ENCODE peak calls at places on chromosomes 6 and 20, in five cellular contexts. C is activated CD8-positive, alpha-beta memory T cell treated with anti-CD3 and anti-CD28 coated beads for 4 hours; K is activated gamma-delta T cell treated with anti-CD3 and anti-CD28 coated beads, Interleukin-2, amount 50 U/mL, for 16 hours; H is GM20000; G is breast epithelium. M is an unnamed sample.
A peak's percentile ranks its signal among the peaks of the same experiment; 100 is the strongest.

GRCh38 chr20:13336308-13337089 is 115.4 kb downstream of the ISM1 start:
- DNase-seq in G (no peak), H (no peak), C (no peak), K (no peak), M (no peak)

GRCh38 chr6:136955123-136955522 is 33.0 kb downstream of the SLC35D3 start:
- DNase-seq in H (no peak), K (no peak), G (no peak), C (no peak), M (no peak)

GRCh38 chr6:158595223-158595622 is 35.3 kb downstream of the TMEM181 start:
- DNase-seq in C (no peak), H (no peak), G (no peak), K (no peak), M (no peak)

GRCh38 chr6:10411131-10411914 is 3.6 kb downstream of the TFAP2A start:
- DNase-seq in G (no peak), K (no peak), C (no peak), H (no peak), M (no peak)

GRCh38 chr6:33624856-33625255 is 3.7 kb downstream of the ITPR3 start:
- DNase-seq in G (no peak), K (no peak), H (no peak), C (no peak), M (no peak)

GRCh38 chr6:41813469-41813868 is 26.0 kb downstream of the TOMM6 start:
- DNase-seq in K (no peak), G (no peak), H (no peak), C (no peak), M (no peak)

GRCh38 chr6:167127785-167128531 is 5.1 kb downstream of the CCR6 start:
- DNase-seq in K (no peak), C (no peak), G (no peak), H (no peak), M (no peak)

GRCh38 chr6:6736753-6737654 is 148.5 kb downstream of the LY86 start:
- DNase-seq in C (no peak), G (no peak), H (peak; percentile 51), K (no peak), M (no peak)

GRCh38 chr6:107800564-107801164 is 23.4 kb downstream of the SCML4 start:
- DNase-seq in K (no peak), H (peak; percentile 48), C (no peak), G (no peak), M (no peak)

M was measured in Karpas-422.